ENCODE peak calls at places on chromosomes 4 and X, in eight cellular contexts. X, R, C, L, W, M, J and V are unnamed samples.

GRCh38 chr4:101205878-101206277 is 141.4 kb downstream of the PPP3CA start:
- DNase-seq in X (peak), R (peak), C (peak), L (no peak), W (peak), M (no peak), J (no peak), V (no peak)

GRCh38 chrX:69014200-69014599 is 151.1 kb downstream of the PJA1 start:
- DNase-seq in X (peak), R (no peak), C (no peak), L (no peak), W (peak), M (no peak), J (no peak), V (no peak)

GRCh38 chrX:8731579-8732395 is at the start of gene ANOS1:
- DNase-seq in X (no peak), R (peak), C (no peak), L (no peak), W (peak), M (peak), J (peak), V (peak)

GRCh38 chrX:71514367-71515038 is 18.4 kb upstream of the OGT start:
- DNase-seq in X (no peak), R (no peak), C (peak), L (no peak), W (no peak), M (no peak), J (no peak), V (no peak)

GRCh38 chr4:63361628-63362027 is 1047.6 kb downstream of the TECRL start:
- DNase-seq in X (no peak), R (no peak), C (no peak), L (no peak), W (no peak), M (no peak), J (no peak), V (no peak)

GRCh38 chrX:46573896-46574336 is 351 bp downstream of the CHST7 start:
- DNase-seq in X (no peak), R (peak), C (peak), L (no peak), W (peak), M (peak), J (peak), V (no peak)

GRCh38 chrX:28719620-28720019 is 132.4 kb downstream of the IL1RAPL1 start:
- DNase-seq in X (no peak), R (no peak), C (no peak), L (no peak), W (no peak), M (no peak), J (no peak), V (no peak)

GRCh38 chrX:2928583-2929434 is at the start of gene ARSD:
- DNase-seq in X (peak), R (peak), C (peak), L (peak), W (peak), M (peak), J (peak), V (peak)

GRCh38 chr4:107951551-107951950 is 20.2 kb downstream of the CYP2U1 start:
- DNase-seq in X (peak), R (no peak), C (no peak), L (peak), W (peak), M (no peak), J (no peak), V (no peak)

GRCh38 chr4:43330288-43330687 is 437.8 kb downstream of the GRXCR1 start:
- DNase-seq in X (peak), R (no peak), C (no peak), L (no peak), W (peak), M (no peak), J (no peak), V (no peak)

GRCh38 chrX:46444011-46444410 is 101.2 kb downstream of the ZNF674 start:
- DNase-seq in X (peak), R (peak), C (no peak), L (peak), W (peak), M (no peak), J (no peak), V (peak)

GRCh38 chrX:124098089-124098488 is 136.6 kb downstream of the STAG2 start:
- DNase-seq in X (peak), R (no peak), C (no peak), L (peak), W (peak), M (no peak), J (no peak), V (peak)

GRCh38 chrX:155086202-155086840 is 15.0 kb downstream of the BRCC3 start:
- DNase-seq in X (peak), R (peak), C (peak), L (no peak), W (peak), M (peak), J (peak), V (peak)

GRCh38 chrX:22577181-22577580 is 304.5 kb downstream of the CBLL2 start:
- DNase-seq in X (peak), R (no peak), C (no peak), L (peak), W (peak), M (no peak), J (no peak), V (peak)

GRCh38 chr4:128519163-128519810 is 231.7 kb upstream of the PGRMC2 start:
- DNase-seq in X (peak), R (no peak), C (no peak), L (no peak), W (peak), M (peak), J (no peak), V (no peak)

GRCh38 chrX:129566081-129566480 is 26.0 kb downstream of the OCRL start:
- DNase-seq in X (peak), R (no peak), C (no peak), L (no peak), W (peak), M (no peak), J (no peak), V (peak)

GRCh38 chr4:108166441-108167315 is 2.1 kb downstream of the LEF1 start:
- DNase-seq in X (no peak), R (peak), C (peak), L (no peak), W (no peak), M (no peak), J (no peak), V (no peak)

GRCh38 chr4:98508825-98509539 is 149.4 kb downstream of the TSPAN5 start:
- DNase-seq in X (no peak), R (no peak), C (no peak), L (no peak), W (no peak), M (no peak), J (no peak), V (no peak)

GRCh38 chr4:52234539-52235174 is 183.6 kb downstream of the SPATA18 start:
- DNase-seq in X (peak), R (no peak), C (no peak), L (peak), W (peak), M (no peak), J (no peak), V (peak)

GRCh38 chr4:1242506-1243450 is 6.2 kb downstream of the CTBP1 start:
- DNase-seq in X (no peak), R (peak), C (no peak), L (no peak), W (no peak), M (peak), J (no peak), V (no peak)

GRCh38 chrX:37746268-37746931 is 33.5 kb upstream of the CYBB start:
- DNase-seq in X (no peak), R (no peak), C (no peak), L (no peak), W (no peak), M (no peak), J (no peak), V (no peak)

GRCh38 chrX:37302569-37302968 is 46.6 kb upstream of the PRRG1 start:
- DNase-seq in X (peak), R (peak), C (no peak), L (no peak), W (peak), M (peak), J (no peak), V (no peak)

GRCh38 chr4:110164251-110164650 is 34.2 kb downstream of the ELOVL6 start:
- DNase-seq in X (peak), R (no peak), C (no peak), L (peak), W (peak), M (no peak), J (no peak), V (no peak)

GRCh38 chr4:166228112-166228511 is 355.1 kb downstream of the TLL1 start:
- DNase-seq in X (no peak), R (no peak), C (no peak), L (no peak), W (no peak), M (no peak), J (no peak), V (no peak)

GRCh38 chr4:109014593-109015412 is 251.9 kb upstream of the ETNPPL start:
- DNase-seq in X (no peak), R (no peak), C (no peak), L (no peak), W (no peak), M (no peak), J (no peak), V (no peak)

GRCh38 chr4:78634011-78634664 is 82.6 kb downstream of the ANXA3 start:
- DNase-seq in X (peak), R (no peak), C (no peak), L (no peak), W (peak), M (no peak), J (no peak), V (no peak)

GRCh38 chr4:170014359-170015008 is 11.7 kb downstream of the MFAP3L start:
- DNase-seq in X (peak), R (no peak), C (no peak), L (no peak), W (no peak), M (no peak), J (no peak), V (peak)

GRCh38 chr4:121256346-121256745 is 92.2 kb upstream of the TNIP3 start:
- DNase-seq in X (peak), R (no peak), C (peak), L (peak), W (peak), M (no peak), J (no peak), V (peak)

GRCh38 chr4:173281001-173281400 is 53.2 kb downstream of the HMGB2 start:
- DNase-seq in X (no peak), R (no peak), C (no peak), L (no peak), W (no peak), M (no peak), J (no peak), V (no peak)

GRCh38 chrX:37437160-37437559 is 88.0 kb downstream of the PRRG1 start:
- DNase-seq in X (no peak), R (no peak), C (no peak), L (no peak), W (no peak), M (no peak), J (no peak), V (no peak)

GRCh38 chrX:153766098-153766817 is 2.2 kb downstream of the PLXNB3 start:
- DNase-seq in X (peak), R (peak), C (peak), L (no peak), W (peak), M (peak), J (no peak), V (peak)

DNA sequence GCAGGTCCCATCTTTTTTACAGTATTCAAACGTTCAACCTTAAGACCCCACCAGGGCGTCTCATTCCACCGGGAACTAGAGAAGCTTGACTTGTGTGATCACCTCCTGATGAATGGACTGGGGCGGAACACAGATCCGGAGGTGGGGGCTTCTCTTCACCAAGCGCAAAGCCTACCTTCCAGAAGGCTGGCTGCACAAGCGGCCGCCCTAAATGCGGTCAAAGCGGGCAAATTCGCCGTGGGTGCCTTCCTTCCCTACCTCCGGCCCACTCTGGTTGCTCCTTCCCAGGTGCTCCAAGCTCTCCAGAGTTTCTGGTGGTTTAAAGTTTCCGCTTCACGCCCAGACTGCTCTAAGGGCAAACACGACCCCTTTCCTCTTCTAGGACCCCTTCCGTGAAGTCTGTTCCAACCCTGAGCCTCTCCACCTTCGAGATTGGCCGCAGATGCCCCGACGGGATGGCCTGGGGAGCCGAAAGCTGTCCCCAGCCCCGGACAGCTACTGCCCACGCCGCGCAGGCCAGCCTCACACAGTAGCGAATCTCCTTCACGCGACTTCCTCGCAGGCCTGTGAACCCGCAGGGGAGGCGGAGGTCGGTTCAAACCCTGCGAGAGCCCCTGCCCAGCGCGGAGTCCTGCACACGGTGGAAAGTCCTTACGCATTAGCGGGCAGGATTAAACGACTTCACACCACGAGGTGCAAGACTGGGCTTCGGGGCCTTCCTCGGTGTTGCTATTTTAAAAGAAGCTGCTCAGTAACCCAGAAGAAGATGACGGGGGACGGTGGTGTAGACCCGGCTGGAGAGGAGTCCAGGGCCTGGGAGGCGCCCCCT is 1.6 kb upstream of the WWC2 start:
- DNase-seq in X (peak), R (peak), C (peak), L (no peak), W (no peak), M (peak), J (no peak), V (no peak)
- H3K4me3 ChIP-seq in X (peak), R (peak), C (peak), L (peak), W (peak), M (peak), J (peak), V (peak)

DNA sequence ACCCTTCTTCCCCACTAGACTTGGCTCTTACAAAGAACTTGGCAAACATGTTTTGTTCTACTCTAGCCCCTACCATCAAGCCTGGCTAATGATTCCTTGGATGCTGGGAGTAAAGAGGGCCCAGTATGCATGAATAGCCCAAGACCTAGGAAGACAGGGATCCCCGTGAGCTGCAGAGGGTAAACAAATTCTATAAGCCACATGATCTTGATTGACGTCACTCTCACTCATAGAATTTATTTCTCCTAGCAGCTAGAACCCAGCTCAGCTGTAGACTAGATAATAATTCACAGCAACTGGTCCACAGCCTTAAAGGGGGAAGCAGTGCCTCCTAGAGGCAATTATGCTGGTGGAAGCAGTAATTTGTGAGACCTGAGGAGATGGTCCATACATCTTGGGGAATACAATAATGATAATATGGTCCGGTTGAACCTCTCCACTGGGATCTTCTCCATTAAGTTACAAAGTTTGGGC is 16.1 kb upstream of the USO1 start:
- DNase-seq in X (no peak), R (peak), C (peak), L (no peak), W (no peak), M (no peak), J (no peak), V (no peak)
- TF ChIP-seq CTCF in X (peak), R (peak), C (peak), L (no peak), W (peak), M (peak), J (no peak), V (peak)

GRCh38 chr4:155207534-155208257 is 740 bp upstream of the NPY2R start:
- DNase-seq in X (peak), R (peak), C (no peak), L (no peak), W (peak), M (no peak), J (no peak), V (peak)
- H3K4me3 ChIP-seq in X (peak), R (peak), C (no peak), L (no peak), W (peak), M (peak), J (no peak), V (peak)

GRCh38 chr4:6251365-6251764 is 18.3 kb upstream of the WFS1 start:
- DNase-seq in X (no peak), R (no peak), C (no peak), L (no peak), W (no peak), M (no peak), J (no peak), V (no peak)

GRCh38 chr4:6252051-6252450 is 17.6 kb upstream of the WFS1 start:
- DNase-seq in X (no peak), R (no peak), C (no peak), L (no peak), W (no peak), M (no peak), J (no peak), V (no peak)

GRCh38 chr4:6250235-6250983 is 19.2 kb upstream of the WFS1 start:
- DNase-seq in X (peak), R (peak), C (peak), L (peak), W (peak), M (no peak), J (no peak), V (peak)

GRCh38 chr4:6253111-6253510 is 16.5 kb upstream of the WFS1 start:
- DNase-seq in X (no peak), R (no peak), C (no peak), L (no peak), W (no peak), M (no peak), J (no peak), V (no peak)

DNA sequence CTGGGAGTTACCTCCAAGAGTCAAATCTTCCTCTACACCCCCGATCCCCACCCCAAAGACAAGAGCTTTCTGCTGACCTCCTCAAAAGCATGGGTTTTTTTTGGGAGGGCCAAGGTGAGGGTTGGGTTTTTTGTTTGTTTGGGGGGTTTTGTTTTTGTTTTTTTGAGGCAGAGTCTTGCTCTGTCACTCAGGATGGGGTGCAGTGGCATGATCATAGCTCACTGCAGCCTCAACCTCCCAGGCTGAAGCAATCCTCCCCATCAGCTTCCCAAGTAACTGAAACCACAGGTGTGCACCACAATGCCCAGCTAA is 18.7 kb upstream of the WFS1 start:
- DNase-seq in X (no peak), R (no peak), C (no peak), L (no peak), W (no peak), M (no peak), J (no peak), V (no peak)
- TF ChIP-seq CTCF in X (no peak), R (no peak), C (peak), L (no peak), W (no peak), M (no peak), J (peak), V (no peak)

DNA sequence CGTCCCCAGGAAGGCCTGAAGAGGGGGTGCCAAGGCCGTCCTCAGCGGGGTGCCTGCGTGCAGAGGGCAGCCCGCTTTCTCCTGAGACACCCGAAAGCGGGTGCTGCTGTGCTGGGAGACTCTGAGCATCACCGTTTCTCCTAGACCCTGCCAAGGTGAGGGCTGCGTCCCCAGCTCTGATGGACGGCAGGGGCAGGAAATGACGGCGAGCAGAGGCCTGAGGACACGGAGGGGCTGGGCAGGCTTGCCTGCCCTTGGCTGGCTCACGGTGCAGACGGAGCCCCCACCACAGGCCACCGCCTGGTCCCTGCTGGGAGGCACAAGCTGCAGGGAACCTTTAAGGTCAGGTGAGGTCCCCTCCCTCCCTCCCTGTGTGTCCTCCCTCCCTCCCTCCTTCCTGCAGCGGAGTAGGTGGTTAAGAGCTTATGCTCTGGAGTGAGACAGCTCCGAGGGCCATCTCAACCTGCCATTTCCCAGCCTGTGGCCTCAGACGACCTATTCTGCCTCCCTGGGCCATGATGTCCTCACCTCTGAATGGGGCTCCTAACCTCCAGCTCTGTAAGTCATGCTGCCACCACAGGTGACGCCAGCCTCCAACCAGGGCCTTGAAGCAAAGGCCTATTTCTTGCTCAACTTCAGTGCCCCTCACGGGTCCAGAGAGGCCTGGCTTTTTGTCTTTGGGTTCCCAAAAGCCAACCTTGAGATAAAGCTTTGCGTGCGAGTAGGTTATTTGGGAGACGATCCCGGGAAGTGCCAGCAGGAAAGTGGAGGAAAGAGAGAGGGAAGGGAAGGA is 54.2 kb upstream of the GRPEL1 start:
- DNase-seq in X (no peak), R (no peak), C (no peak), L (no peak), W (no peak), M (no peak), J (no peak), V (no peak)
- H3K4me3 ChIP-seq in X (no peak), R (no peak), C (no peak), L (no peak), W (no peak), M (no peak), J (no peak), V (no peak)

GRCh38 chrX:143437439-143437838 is 79.8 kb downstream of the SPANXN3 start:
- DNase-seq in X (no peak), R (no peak), C (no peak), L (no peak), W (peak), M (no peak), J (no peak), V (no peak)
- TF ChIP-seq CTCF in X (no peak), R (peak), C (no peak), L (no peak), W (peak), M (peak), J (peak), V (peak)